ENCODE peak calls at places on chromosomes 2 and 18, in four cellular contexts. K is bronchial epithelial cell, H is prostate gland, X is brain microvascular endothelial cell. T is an unnamed sample.

GRCh38 chr2:437772-438393 is 150.0 kb upstream of the ALKAL2 start:
- DNase-seq in K (no peak), H (no peak), X (no peak), T (no peak)

GRCh38 chr2:101341421-101341820 is 32.9 kb upstream of the RNF149 start:
- DNase-seq in K (no peak), H (no peak), X (no peak), T (no peak)

GRCh38 chr2:191170773-191171172 is 20.0 kb upstream of the STAT4 start:
- DNase-seq in K (peak), H (no peak), X (no peak), T (peak)

GRCh38 chr2:56713161-56713676 is 529.4 kb downstream of the CCDC85A start:
- DNase-seq in K (no peak), H (no peak), X (peak), T (no peak)

GRCh38 chr2:119469661-119470297 is 38.1 kb downstream of the TMEM37 start:
- DNase-seq in K (no peak), H (no peak), X (no peak), T (no peak)

GRCh38 chr2:56671973-56672569 is 488.3 kb downstream of the CCDC85A start:
- DNase-seq in K (no peak), H (no peak), X (peak), T (peak)

GRCh38 chr2:223641062-223641461 is 38.9 kb upstream of the SCG2 start:
- DNase-seq in K (peak), H (peak), X (no peak), T (peak)

GRCh38 chr2:176589956-176590509 is 320.8 kb downstream of the MTX2 start:
- DNase-seq in K (no peak), H (no peak), X (peak), T (no peak)

GRCh38 chr18:80196528-80197320 is 50.6 kb downstream of the PARD6G start:
- DNase-seq in K (no peak), H (no peak), X (peak), T (peak)

GRCh38 chr18:22466608-22467390 is 49.1 kb upstream of the CTAGE1 start:
- DNase-seq in K (peak), H (peak), X (peak), T (peak)

GRCh38 chr2:17638181-17638743 is 97.8 kb downstream of the VSNL1 start:
- DNase-seq in K (no peak), H (no peak), X (no peak), T (no peak)

GRCh38 chr2:210519594-210519993 is 36.8 kb upstream of the CPS1 start:
- DNase-seq in K (no peak), H (no peak), X (no peak), T (no peak)

GRCh38 chr2:119699016-119699606 is 20.1 kb downstream of the TMEM177 start:
- DNase-seq in K (no peak), H (no peak), X (no peak), T (no peak)

GRCh38 chr18:29811519-29811918 is 1231.0 kb downstream of the DSC3 start:
- DNase-seq in K (no peak), H (no peak), X (no peak), T (peak)

GRCh38 chr2:226794751-226795171 is 4.9 kb downstream of the IRS1 start:
- DNase-seq in K (peak), H (peak), X (peak), T (peak)

GRCh38 chr2:197427204-197427603 is 7.6 kb downstream of the SF3B1 start:
- DNase-seq in K (no peak), H (no peak), X (no peak), T (no peak)

GRCh38 chr2:109069430-109070194 is 59.4 kb upstream of the SH3RF3 start:
- DNase-seq in K (peak), H (no peak), X (no peak), T (peak)

GRCh38 chr2:71609958-71610357 is 156.6 kb downstream of the DYSF start:
- DNase-seq in K (peak), H (no peak), X (no peak), T (peak)

GRCh38 chr2:235433860-235434259 is 60.0 kb upstream of the AGAP1 start:
- DNase-seq in K (no peak), H (peak), X (peak), T (no peak)

GRCh38 chr2:132632000-132632649 is 37.9 kb downstream of the LYPD1 start:
- DNase-seq in K (no peak), H (no peak), X (no peak), T (no peak)

GRCh38 chr18:9435041-9435440 is 40.3 kb upstream of the RALBP1 start:
- DNase-seq in K (no peak), H (no peak), X (no peak), T (no peak)

GRCh38 chr2:208399201-208399600 is 7.4 kb upstream of the PTH2R start:
- DNase-seq in K (no peak), H (no peak), X (no peak), T (peak)

GRCh38 chr18:22542400-22542835 is 124.7 kb upstream of the CTAGE1 start:
- DNase-seq in K (peak), H (no peak), X (peak), T (peak)

GRCh38 chr2:162317910-162318279 is 589 bp downstream of the IFIH1 start:
- DNase-seq in K (peak), H (peak), X (peak), T (peak)

GRCh38 chr2:50143822-50144575 is 887.9 kb downstream of the NRXN1 start:
- DNase-seq in K (peak), H (peak), X (peak), T (peak)

GRCh38 chr18:45887585-45887984 is 62.1 kb downstream of the SIGLEC15 start:
- DNase-seq in K (no peak), H (no peak), X (no peak), T (no peak)

GRCh38 chr2:173028671-173029070 is 47.0 kb upstream of the MAP3K20 start:
- DNase-seq in K (no peak), H (no peak), X (no peak), T (no peak)

GRCh38 chr2:193695367-193695766 is 1500.6 kb upstream of the TMEFF2 start:
- DNase-seq in K (peak), H (no peak), X (peak), T (peak)

GRCh38 chr2:30862054-30862651 is 54.9 kb upstream of the CAPN13 start:
- DNase-seq in K (peak), H (peak), X (peak), T (peak)

GRCh38 chr2:26778507-26778906 is 7.3 kb upstream of the CENPA start:
- DNase-seq in K (no peak), H (no peak), X (no peak), T (no peak)

GRCh38 chr2:35827086-35827485 is 528.5 kb upstream of the CRIM1 start:
- DNase-seq in K (no peak), H (no peak), X (no peak), T (no peak)
- H3K4me3 ChIP-seq in K (no peak), H (no peak), X (no peak), T (no peak)

GRCh38 chr2:231452799-231453508 is 11.3 kb downstream of the NCL start:
- DNase-seq in K (no peak), H (no peak), X (no peak), T (peak)

GRCh38 chr2:231455890-231456289 is 8.4 kb downstream of the NCL start:
- DNase-seq in K (no peak), H (no peak), X (no peak), T (no peak)

GRCh38 chr2:231456295-231457004 is 7.8 kb downstream of the NCL start:
- DNase-seq in K (no peak), H (no peak), X (no peak), T (no peak)

GRCh38 chr2:231455222-231455621 is 9.1 kb downstream of the NCL start:
- DNase-seq in K (no peak), H (no peak), X (no peak), T (no peak)

GRCh38 chr2:231454361-231454791 is 9.9 kb downstream of the NCL start:
- DNase-seq in K (no peak), H (no peak), X (no peak), T (no peak)
- H3K4me3 ChIP-seq in K (no peak), H (no peak), X (no peak), T (no peak)

DNA sequence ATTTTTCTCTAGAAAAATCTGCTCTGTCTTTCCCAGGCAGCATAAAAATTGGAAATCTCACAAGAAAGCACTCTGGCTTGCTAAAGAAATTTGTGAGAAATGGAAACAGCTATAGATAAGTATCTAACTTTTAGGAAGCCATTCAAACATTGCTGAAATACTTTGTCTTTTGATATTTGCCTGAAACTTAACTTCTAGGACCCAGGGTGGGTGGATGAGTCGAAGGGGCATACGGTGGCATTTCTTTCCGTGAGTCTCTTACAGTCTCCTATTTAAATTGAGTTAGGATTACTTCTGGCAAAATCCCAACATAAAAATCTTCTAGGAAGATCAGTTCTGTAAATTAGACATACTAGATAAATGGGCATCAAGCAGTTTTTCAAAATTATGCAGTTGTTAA is 523 bp upstream of the COL3A1 start:
- DNase-seq in K (no peak), H (no peak), X (no peak), T (no peak)
- H3K4me3 ChIP-seq in K (no peak), H (no peak), X (peak), T (no peak)

DNA sequence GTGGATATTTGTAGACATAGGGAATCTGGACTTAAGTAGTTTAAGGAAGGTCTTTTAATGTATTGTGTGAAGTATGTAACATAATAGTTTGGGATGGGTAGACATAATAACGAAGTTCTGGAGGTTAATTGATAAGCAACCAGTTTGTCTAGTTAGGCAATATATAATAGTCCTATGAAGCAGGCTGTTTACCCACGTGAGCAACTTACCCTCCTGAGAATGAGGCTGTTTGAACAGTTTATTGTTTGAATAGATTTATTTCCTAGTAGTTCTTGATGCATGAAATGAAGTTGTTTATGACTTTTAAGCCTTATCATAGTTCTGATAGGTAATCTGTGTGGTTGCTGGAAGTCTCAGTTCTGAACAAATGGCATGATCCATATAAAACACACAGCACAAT is 361.5 kb downstream of the GALNT13 start:
- DNase-seq in K (no peak), H (no peak), X (no peak), T (no peak)
- H3K4me3 ChIP-seq in K (no peak), H (no peak), X (no peak), T (no peak)

DNA sequence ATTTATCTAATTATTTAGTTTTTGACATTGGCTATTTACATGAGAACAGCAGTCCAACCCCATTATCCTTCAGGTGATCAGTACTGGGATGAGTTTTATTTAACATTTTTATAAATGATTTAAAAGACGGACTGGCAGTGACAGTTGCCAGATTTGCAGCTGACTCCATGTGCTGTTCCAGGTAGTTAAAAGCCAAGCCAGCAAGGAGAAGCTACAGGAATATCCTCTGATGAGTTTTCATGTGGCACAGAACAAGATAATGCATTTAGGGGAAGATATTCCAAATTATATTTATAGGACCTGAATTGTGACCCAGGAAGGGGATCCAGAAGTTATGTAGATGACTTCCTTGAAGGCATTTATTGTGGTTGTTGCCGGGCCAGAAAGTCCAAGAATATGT is 209.9 kb downstream of the MCFD2 start:
- DNase-seq in K (no peak), H (no peak), X (no peak), T (no peak)
- H3K4me3 ChIP-seq in K (no peak), H (no peak), X (no peak), T (no peak)